ENCODE peak calls at places on chromosomes 12 and 14, in four cellular contexts. S is K562, K is GM12892, J is HepG2. N is an unnamed sample.

GRCh38 chr12:120678572-120678971 is 8.4 kb upstream of the MLEC start:
- DNase-seq in K (no peak), J (no peak), S (no peak), N (no peak)

GRCh38 chr14:33578461-33579216 is 372.2 kb downstream of the EGLN3 start:
- DNase-seq in J (no peak), K (no peak), S (no peak), N (no peak)

GRCh38 chr12:6831021-6831420 is 2.8 kb downstream of the P3H3 start:
- DNase-seq in J (no peak), S (no peak), K (no peak), N (no peak)

GRCh38 chr14:102525213-102526143 is 15.9 kb upstream of the ANKRD9 start:
- DNase-seq in S (no peak), K (no peak), J (peak), N (no peak)

GRCh38 chr14:73258076-73258475 is 20.8 kb downstream of the PAPLN start:
- DNase-seq in S (no peak), K (no peak), J (no peak), N (no peak)

GRCh38 chr14:51650721-51651387 is 856 bp upstream of the FRMD6 start:
- DNase-seq in J (no peak), S (no peak), K (no peak), N (no peak)

GRCh38 chr12:7788316-7788689 is 899 bp upstream of the NANOG start:
- DNase-seq in K (no peak), S (no peak), J (no peak), N (no peak)

GRCh38 chr14:22836301-22837058 is at the start of gene MMP14:
- DNase-seq in S (no peak), K (no peak), J (no peak), N (no peak)

GRCh38 chr14:103073367-103073875 is 10.6 kb upstream of the LBHD2 start:
- DNase-seq in S (no peak), K (no peak), J (no peak), N (no peak)

GRCh38 chr12:68972570-68972969 is 39.6 kb upstream of the CPM start:
- DNase-seq in J (peak), K (no peak), S (no peak), N (no peak)

GRCh38 chr12:20489645-20490044 is 121.3 kb downstream of the PDE3A start:
- DNase-seq in S (no peak), J (no peak), K (no peak), N (no peak)

GRCh38 chr12:20482680-20483079 is 114.3 kb downstream of the PDE3A start:
- DNase-seq in K (no peak), J (peak), S (no peak), N (no peak)

GRCh38 chr12:20486233-20486632 is 117.9 kb downstream of the PDE3A start:
- DNase-seq in K (no peak), S (no peak), J (no peak), N (no peak)

GRCh38 chr12:20487519-20487918 is 119.2 kb downstream of the PDE3A start:
- DNase-seq in J (no peak), K (no peak), S (no peak), N (no peak)

GRCh38 chr12:20483776-20484175 is 115.4 kb downstream of the PDE3A start:
- DNase-seq in S (no peak), K (no peak), J (no peak), N (no peak)
- TF ChIP-seq TAF1 in S (no peak), K (no peak), J (no peak), N (no peak)

DNA sequence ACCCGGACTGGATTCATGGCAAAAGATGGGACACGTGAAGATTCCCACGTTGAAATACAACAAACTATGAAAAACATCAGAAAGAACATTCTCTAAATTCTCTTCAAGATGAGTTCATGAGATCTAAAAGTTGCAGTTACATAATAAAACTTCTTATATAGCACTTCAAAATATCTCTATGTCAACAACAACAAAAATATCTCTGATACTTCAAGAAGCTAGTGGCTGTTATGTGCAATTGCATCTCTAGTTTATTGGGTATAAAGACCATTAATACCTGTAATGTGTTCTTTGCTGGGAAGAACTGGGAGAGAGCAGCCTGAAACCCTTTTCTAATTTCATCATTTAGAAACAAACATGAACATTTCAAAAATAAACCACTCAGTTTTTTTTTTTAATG is 69.2 kb upstream of the RGS6 start:
- DNase-seq in J (no peak), K (no peak), S (no peak), N (no peak)
- TF ChIP-seq POLR2A in J (no peak), K (no peak), S (no peak), N (no peak)

GRCh38 chr12:108400060-108400459 is 60.9 kb upstream of the CMKLR1 start:
- DNase-seq in K (no peak), J (no peak), S (no peak), N (no peak)
- TF ChIP-seq TAF1 in K (no peak), J (no peak), S (no peak), N (no peak)

DNA sequence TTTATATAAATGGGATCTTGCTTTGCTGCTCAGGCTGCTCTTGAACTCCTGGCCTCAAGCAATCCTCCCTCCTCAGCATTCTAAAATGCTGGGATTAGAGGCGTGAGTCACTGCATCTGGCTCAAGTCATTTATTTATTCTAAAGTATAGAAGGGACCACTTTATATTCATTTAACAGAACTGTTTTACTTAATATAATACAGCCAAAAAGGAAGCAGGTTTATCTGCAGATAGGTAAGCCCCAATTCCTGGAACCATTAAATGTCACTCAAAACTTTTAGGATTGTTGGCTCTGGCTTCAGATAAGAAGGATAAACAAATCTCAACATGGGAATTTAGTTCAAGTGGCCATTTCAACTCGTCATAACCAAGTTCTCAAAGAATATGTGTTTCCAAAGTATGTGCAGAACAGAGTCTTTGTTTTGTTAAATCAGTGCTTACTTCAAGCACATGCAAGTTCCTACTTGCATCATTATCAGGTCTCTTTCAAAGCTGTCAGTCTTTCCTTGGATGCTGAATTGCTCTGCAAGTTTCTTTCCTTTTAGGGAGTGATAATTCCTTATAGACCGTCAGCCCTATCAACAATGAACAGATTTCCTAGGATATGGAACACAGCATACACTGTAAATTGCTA is 60.4 kb downstream of the KITLG start:
- DNase-seq in J (no peak), S (no peak), K (no peak), N (no peak)
- TF ChIP-seq POLR2A in J (no peak), S (no peak), K (no peak), N (no peak)

GRCh38 chr14:20559461-20559904 is 1.4 kb downstream of the RNASE9 start:
- DNase-seq in K (no peak), J (no peak), S (no peak), N (no peak)
- TF ChIP-seq TAF1 in K (no peak), J (no peak), S (no peak), N (no peak)

GRCh38 chr12:12898136-12898712 is 6.9 kb downstream of the GPRC5A start:
- DNase-seq in S (no peak), J (no peak), K (no peak), N (no peak)

GRCh38 chr12:12898911-12899511 is 7.6 kb downstream of the GPRC5A start:
- DNase-seq in K (no peak), J (no peak), S (no peak), N (no peak)

GRCh38 chr12:12900786-12901157 is 9.4 kb downstream of the GPRC5A start:
- DNase-seq in J (no peak), K (no peak), S (no peak), N (no peak)

GRCh38 chr12:12901158-12901791 is 9.9 kb downstream of the GPRC5A start:
- DNase-seq in K (no peak), J (peak), S (no peak), N (no peak)

GRCh38 chr12:12899530-12900380 is 8.4 kb downstream of the GPRC5A start:
- DNase-seq in J (no peak), S (no peak), K (no peak), N (no peak)
- TF ChIP-seq POLR2A in J (no peak), S (no peak), K (no peak), N (no peak)

N was measured in GM12891.